ENCODE peak calls at places on chromosomes 4 and X, in seven cellular contexts. U, Z, A, L, J, K and R are unnamed samples.
A peak's percentile ranks its signal among the peaks of the same experiment; 100 is the strongest.

GRCh38 chr4:165138843-165139242 is 26.2 kb upstream of the TMEM192 start:
- DNase-seq in U (no peak), Z (no peak), A (no peak), L (no peak), J (no peak), K (no peak), R (no peak)

GRCh38 chrX:153828723-153829548 is 1.4 kb downstream of the PDZD4 start:
- DNase-seq in U (peak; percentile 34), Z (peak; percentile 61), A (no peak), L (no peak), J (no peak), K (no peak), R (no peak)

GRCh38 chr4:164304861-164305260 is 449.1 kb upstream of the SMIM31 start:
- DNase-seq in U (no peak), Z (no peak), A (no peak), L (no peak), J (no peak), K (no peak), R (no peak)

GRCh38 chrX:104833401-104833800 is 267.4 kb downstream of the IL1RAPL2 start:
- DNase-seq in U (no peak), Z (no peak), A (no peak), L (no peak), J (no peak), K (no peak), R (no peak)

GRCh38 chr4:5399790-5400421 is 308.5 kb downstream of the EVC2 start:
- DNase-seq in U (no peak), Z (peak; percentile 63), A (no peak), L (no peak), J (peak; percentile 8), K (no peak), R (no peak)

GRCh38 chrX:1673337-1673736 is 58.5 kb downstream of the ASMT start:
- DNase-seq in U (no peak), Z (peak; percentile 29), A (no peak), L (peak; percentile 34), J (peak; percentile 46), K (peak; percentile 28), R (no peak)

GRCh38 chrX:132532097-132532496 is 43.3 kb upstream of the MBNL3 start:
- DNase-seq in U (no peak), Z (no peak), A (no peak), L (no peak), J (no peak), K (no peak), R (no peak)

GRCh38 chrX:19683817-19684216 is 168.5 kb upstream of the MAP3K15 start:
- DNase-seq in U (no peak), Z (no peak), A (no peak), L (no peak), J (no peak), K (no peak), R (no peak)

GRCh38 chrX:10280061-10280460 is 123.3 kb downstream of the CLCN4 start:
- DNase-seq in U (no peak), Z (no peak), A (no peak), L (no peak), J (no peak), K (no peak), R (no peak)

GRCh38 chrX:19840899-19841648 is 46.3 kb downstream of the SH3KBP1 start:
- DNase-seq in U (no peak), Z (no peak), A (peak; percentile 64), L (no peak), J (no peak), K (no peak), R (no peak)

GRCh38 chr4:95921470-95921869 is 81.6 kb downstream of the PDHA2 start:
- DNase-seq in U (no peak), Z (no peak), A (no peak), L (no peak), J (no peak), K (no peak), R (no peak)

GRCh38 chr4:149077142-149077541 is 634.9 kb upstream of the NR3C2 start:
- DNase-seq in U (no peak), Z (no peak), A (no peak), L (no peak), J (no peak), K (no peak), R (no peak)

GRCh38 chr4:121717680-121718237 is 21.0 kb upstream of the ANXA5 start:
- DNase-seq in U (no peak), Z (no peak), A (no peak), L (no peak), J (no peak), K (no peak), R (no peak)

GRCh38 chrX:151789179-151789800 is 54.7 kb downstream of the CNGA2 start:
- DNase-seq in U (no peak), Z (no peak), A (no peak), L (peak; percentile 75), J (no peak), K (peak; percentile 18), R (peak; percentile 32)

GRCh38 chr4:54093609-54094240 is 6.2 kb upstream of the GSX2 start:
- DNase-seq in U (no peak), Z (no peak), A (no peak), L (no peak), J (no peak), K (no peak), R (no peak)

GRCh38 chrX:39381446-39381845 is 580.2 kb downstream of the MID1IP1 start:
- DNase-seq in U (no peak), Z (no peak), A (no peak), L (no peak), J (no peak), K (no peak), R (no peak)

GRCh38 chr4:112895785-112896184 is 153.7 kb upstream of the ANK2 start:
- DNase-seq in U (no peak), Z (no peak), A (peak; percentile 31), L (no peak), J (no peak), K (no peak), R (no peak)

GRCh38 chr4:128513664-128514484 is 226.3 kb upstream of the PGRMC2 start:
- DNase-seq in U (no peak), Z (no peak), A (no peak), L (no peak), J (no peak), K (no peak), R (no peak)
- H3K4me3 ChIP-seq in U (no peak overlapping the region), Z (no peak overlapping the region), A (no peak overlapping the region), L (no peak overlapping the region), J (no peak overlapping the region), K (no peak overlapping the region), R (no peak overlapping the region)

GRCh38 chr4:74625981-74626380 is 168.3 kb downstream of the BTC start:
- DNase-seq in U (no peak), Z (no peak), A (no peak), L (no peak), J (no peak), K (no peak), R (no peak)

GRCh38 chr4:74627093-74627492 is 167.2 kb downstream of the BTC start:
- DNase-seq in U (no peak), Z (no peak), A (no peak), L (no peak), J (no peak), K (no peak), R (no peak)

GRCh38 chr4:74621616-74622015 is 172.7 kb downstream of the BTC start:
- DNase-seq in U (no peak), Z (no peak), A (no peak), L (no peak), J (no peak), K (no peak), R (no peak)

GRCh38 chr4:74623041-74623440 is 171.3 kb downstream of the BTC start:
- DNase-seq in U (no peak), Z (peak; percentile 5), A (no peak), L (no peak), J (peak; percentile 82), K (peak; percentile 16), R (no peak)

DNA sequence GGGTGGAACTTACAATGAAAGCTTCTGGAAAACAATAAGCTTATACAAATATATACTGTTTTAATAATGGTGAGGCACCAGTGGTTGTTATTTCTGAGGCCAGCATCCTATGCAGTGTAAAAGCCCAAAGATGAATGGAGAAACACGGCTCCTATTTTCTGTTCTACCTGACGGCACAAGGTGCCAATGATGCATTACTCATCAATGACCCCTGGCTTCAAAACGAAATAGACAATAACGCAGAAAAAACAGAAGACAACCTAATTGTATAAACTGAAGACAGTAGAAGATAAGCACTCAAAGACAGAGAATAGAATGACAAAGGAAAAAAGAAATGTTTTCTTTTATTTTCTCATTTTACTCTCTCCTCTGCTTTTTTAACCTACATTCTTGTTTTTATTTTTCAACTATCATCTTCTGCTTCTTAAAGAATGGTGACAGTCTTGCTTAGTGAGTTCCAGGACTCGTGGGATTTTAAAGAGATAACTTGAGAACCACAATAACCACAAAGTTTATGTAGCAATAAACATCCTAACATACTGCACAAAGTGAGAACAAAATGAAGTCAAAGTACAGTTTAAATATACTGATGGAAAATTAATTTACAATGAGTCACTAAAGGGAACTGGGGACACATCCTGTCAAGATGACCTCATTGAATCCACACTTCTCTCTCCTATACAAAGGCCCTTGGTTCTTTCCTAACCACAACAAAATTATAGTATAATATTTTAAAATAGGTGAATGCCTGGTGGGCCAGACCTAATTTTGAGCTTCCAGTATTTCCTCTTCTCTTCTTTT is 169.8 kb downstream of the BTC start:
- DNase-seq in U (no peak), Z (no peak), A (no peak), L (no peak), J (peak; percentile 93), K (no peak), R (no peak)
- TF ChIP-seq POLR2AphosphoS5 in U (no peak), Z (no peak), A (no peak), L (no peak), J (peak; percentile 45), K (peak; percentile 35), R (no peak)

DNA sequence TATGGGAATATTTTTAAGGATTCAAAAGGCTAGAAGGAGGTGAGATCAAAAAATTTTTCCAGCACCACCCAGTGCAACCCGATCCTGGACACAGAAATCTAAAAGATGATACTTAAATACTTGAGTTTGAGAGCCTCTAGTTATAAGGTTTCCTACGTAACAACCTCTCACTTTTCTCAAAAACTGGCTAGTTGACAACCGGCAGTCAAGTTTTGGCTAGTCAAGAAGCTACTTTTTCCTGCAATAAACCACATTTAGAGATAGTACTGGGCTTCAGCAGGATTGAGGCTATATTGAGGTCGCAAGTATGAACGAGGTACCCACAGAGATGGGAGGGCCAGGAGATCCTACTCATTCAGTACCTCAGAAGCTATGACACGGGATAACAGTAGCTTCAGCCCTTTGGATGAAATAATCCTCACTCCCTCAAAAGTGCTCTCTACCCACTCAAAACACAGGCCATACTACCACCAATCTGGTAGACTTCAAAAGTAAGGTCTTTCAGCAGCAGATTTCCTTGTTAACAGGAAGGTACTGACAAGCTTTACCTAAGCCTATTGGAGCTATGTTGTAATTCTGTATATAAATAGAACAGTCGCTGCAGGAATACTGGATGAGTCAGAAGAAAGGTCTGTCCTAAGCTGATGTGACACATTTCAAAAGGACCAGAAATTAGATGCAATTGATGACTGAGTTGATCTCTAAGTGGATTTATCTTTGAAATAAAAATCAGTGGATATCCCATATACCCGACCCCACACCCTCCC is 1.5 kb upstream of the TSPAN5 start:
- DNase-seq in U (no peak), Z (no peak), A (no peak), L (no peak), J (no peak), K (no peak), R (no peak)
- H3K4me3 ChIP-seq in U (no peak overlapping the region), Z (peak overlapping the region; percentile 96), A (no peak overlapping the region), L (peak overlapping the region; percentile 89), J (peak overlapping the region; percentile 69), K (no peak overlapping the region), R (peak overlapping the region; percentile 94)

GRCh38 chrX:43655961-43656494 is at the start of gene MAOA:
- DNase-seq in U (peak; percentile 89), Z (peak; percentile 61), A (no peak), L (peak; percentile 91), J (no peak), K (peak; percentile 88), R (peak; percentile 87)

GRCh38 chrX:43655151-43655676 is 885 bp upstream of the MAOA start:
- DNase-seq in U (no peak), Z (peak; percentile 22), A (no peak), L (peak; percentile 78), J (no peak), K (peak; percentile 34), R (peak; percentile 50)

GRCh38 chrX:43654431-43655150 is 1.5 kb upstream of the MAOA start:
- DNase-seq in U (peak; percentile 96), Z (peak; percentile 90), A (peak; percentile 19), L (peak; percentile 91), J (peak; percentile 74), K (peak; percentile 93), R (peak; percentile 94)
- TF ChIP-seq POLR2AphosphoS5 in U (peak; percentile 87), Z (no peak), A (no peak), L (no peak), J (peak; percentile 32), K (peak; percentile 93), R (peak; percentile 92)